ENCODE peak calls at places on chromosome 10, in four cellular contexts. V, S, H and Q are unnamed samples.

GRCh38 chr10:88417337-88417736 is 165.8 kb downstream of the RNLS start:
- DNase-seq in V (no peak), S (no peak), H (no peak), Q (no peak)

GRCh38 chr10:131126321-131127121 is 185.0 kb downstream of the TCERG1L start:
- DNase-seq in V (peak; percentile 8), S (no peak), H (no peak), Q (no peak)

GRCh38 chr10:121168513-121169216 is 317.5 kb downstream of the WDR11 start:
- DNase-seq in H (no peak), V (no peak), S (no peak), Q (no peak)

GRCh38 chr10:133309720-133310398 is 1.1 kb downstream of the ZNF511 start:
- DNase-seq in S (no peak), V (peak; percentile 33), H (no peak), Q (no peak)

GRCh38 chr10:10589540-10589939 is 428.1 kb upstream of the CELF2 start:
- DNase-seq in H (peak; percentile 50), V (no peak), S (no peak), Q (no peak)

GRCh38 chr10:110512461-110513187 is 14.9 kb downstream of the DUSP5 start:
- DNase-seq in S (no peak), V (no peak), H (peak; percentile 54), Q (no peak)

GRCh38 chr10:77386833-77387232 is 250.8 kb downstream of the KCNMA1 start:
- DNase-seq in S (no peak), V (no peak), H (peak; percentile 34), Q (peak; percentile 42)

GRCh38 chr10:79038104-79038840 is 30.5 kb upstream of the ZMIZ1 start:
- DNase-seq in H (no peak), V (no peak), S (no peak), Q (no peak)

DNA sequence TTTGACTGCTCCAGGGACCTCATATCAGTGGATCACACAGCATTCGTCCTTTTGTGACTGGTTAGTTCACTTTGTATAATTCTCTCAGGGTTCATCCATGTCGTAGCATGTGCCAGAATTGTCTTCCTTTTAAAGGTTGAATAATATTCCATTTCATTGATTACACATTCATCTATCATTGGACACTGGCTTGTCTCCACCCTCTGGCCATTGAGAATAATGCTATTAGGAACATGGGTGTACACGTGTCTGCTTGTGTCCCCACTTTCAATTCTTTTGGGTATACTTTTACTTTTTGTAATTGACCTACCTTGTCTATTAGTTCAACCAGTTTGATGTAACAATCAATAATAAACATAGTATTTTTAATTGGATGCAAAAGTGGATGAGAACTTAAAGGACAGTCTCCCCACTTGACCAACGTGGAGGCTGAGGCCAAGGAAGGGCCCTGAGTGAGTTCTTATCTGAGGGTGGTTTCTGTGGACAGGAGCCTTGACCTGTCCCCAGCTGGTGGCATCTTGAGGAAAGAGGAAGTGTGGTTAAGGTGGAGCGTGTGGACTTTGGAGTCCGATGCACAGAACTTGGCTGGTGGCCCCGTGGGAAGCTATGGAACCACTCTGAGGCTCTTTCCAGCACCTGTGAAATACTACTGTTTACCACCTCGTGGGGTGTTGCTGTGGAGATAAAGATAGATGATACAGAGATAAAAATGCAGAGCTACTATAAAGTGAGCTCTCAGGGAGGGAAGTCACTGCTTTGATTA is 16.6 kb downstream of the WDFY4 start:
- DNase-seq in H (no peak), S (no peak), V (no peak), Q (no peak)
- H3K27ac ChIP-seq in H (no peak overlapping the region), S (no peak overlapping the region), V (no peak overlapping the region), Q (no peak overlapping the region)

GRCh38 chr10:50472914-50473313 is 150.8 kb downstream of the SGMS1 start:
- DNase-seq in S (no peak), H (no peak), V (no peak), Q (no peak)
- H3K27ac ChIP-seq in S (no peak overlapping the region), H (no peak overlapping the region), V (no peak overlapping the region), Q (no peak overlapping the region)

GRCh38 chr10:18224626-18225445 is 84.6 kb downstream of the CACNB2 start:
- DNase-seq in S (no peak), H (no peak), V (no peak), Q (no peak)
- H3K27ac ChIP-seq in S (no peak overlapping the region), H (no peak overlapping the region), V (no peak overlapping the region), Q (peak overlapping the region; percentile 8)

GRCh38 chr10:102648889-102649752 is 4.8 kb downstream of the TRIM8 start:
- DNase-seq in V (peak; percentile 81), S (no peak), H (no peak), Q (peak; percentile 77)
- H3K27ac ChIP-seq in V (peak overlapping the region; percentile 99), S (peak overlapping the region; percentile 93), H (no peak overlapping the region), Q (peak overlapping the region; percentile 99)

DNA sequence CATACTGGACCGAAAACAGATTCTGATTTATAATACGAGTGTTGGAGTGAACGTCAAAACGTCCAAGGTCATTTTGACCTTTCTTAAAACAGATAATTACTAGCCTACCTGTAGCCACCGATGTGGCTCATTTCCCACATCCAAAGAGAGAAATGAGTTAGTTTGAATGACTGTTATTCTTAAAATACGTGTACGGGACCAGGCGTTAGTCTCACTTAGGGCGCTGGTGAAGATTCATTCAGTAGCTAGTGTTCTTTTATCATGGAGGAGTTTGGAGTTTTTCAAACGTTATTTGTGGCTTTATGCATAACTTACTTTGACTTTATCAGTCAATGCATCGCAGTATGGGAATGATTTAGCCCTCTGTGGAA is 1.4 kb downstream of the BICC1 start:
- DNase-seq in V (no peak), S (no peak), H (no peak), Q (no peak)
- H3K27ac ChIP-seq in V (no peak overlapping the region), S (no peak overlapping the region), H (peak overlapping the region; percentile 85), Q (no peak overlapping the region)

GRCh38 chr10:21195149-21195731 is 298.1 kb upstream of the NEBL start:
- DNase-seq in H (no peak), V (no peak), S (no peak), Q (no peak)
- H3K27ac ChIP-seq in H (peak overlapping the region; percentile 53), V (no peak overlapping the region), S (no peak overlapping the region), Q (no peak overlapping the region)

GRCh38 chr10:71734797-71735196 is 15.2 kb upstream of the C10orf105 start:
- DNase-seq in S (no peak), H (no peak), V (no peak), Q (no peak)
- H3K27ac ChIP-seq in S (peak overlapping the region; percentile 71), H (no peak overlapping the region), V (no peak overlapping the region), Q (no peak overlapping the region)

DNA sequence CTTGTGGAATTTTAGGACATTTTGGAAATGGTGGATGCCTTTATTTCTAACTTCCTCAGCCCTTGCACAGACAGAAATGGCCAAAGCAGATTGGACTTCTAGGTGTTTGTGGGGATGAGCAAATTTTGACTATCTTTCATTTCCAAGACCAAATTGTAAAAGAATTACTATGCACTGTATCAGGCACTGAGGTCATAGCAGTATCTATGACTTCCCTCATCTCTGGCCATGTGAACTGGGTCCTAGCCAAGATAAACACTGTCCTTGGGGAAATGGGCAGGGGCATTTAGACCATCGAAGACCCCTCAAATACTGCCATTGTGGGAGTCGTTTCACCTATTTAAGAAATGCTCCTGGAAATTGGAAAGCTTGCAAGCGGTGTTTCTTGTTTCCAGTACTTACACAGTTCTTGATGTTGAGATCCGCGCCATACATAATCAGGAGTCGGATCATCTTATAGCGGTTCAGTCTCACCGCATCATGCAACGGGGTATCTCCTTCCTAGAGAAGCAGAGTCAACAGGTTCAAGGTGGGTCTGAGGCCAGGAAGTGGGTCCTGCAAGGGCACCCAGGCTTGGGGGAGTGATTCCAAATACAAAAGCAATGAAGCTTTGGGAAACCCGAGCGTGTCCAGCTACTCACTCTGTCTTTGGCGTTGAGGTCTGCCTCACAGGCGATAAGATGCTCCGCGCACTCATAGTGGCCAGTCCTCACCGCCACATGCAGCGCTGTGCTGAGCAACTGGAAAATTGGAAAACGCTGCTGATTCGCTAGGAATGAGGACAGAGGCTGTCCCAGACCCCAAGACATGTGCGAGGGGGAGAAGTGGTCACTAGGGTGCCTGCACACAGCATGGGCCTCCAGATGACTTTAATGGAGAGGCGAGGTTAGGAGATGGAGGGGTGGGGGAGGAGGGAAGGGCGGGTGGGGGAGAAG is 5.5 kb downstream of the ANKRD1 start:
- DNase-seq in S (no peak), V (no peak), H (no peak), Q (no peak)
- H3K27ac ChIP-seq in S (no peak overlapping the region), V (no peak overlapping the region), H (no peak overlapping the region), Q (no peak overlapping the region)

GRCh38 chr10:98006266-98006665 is 24.2 kb downstream of the CRTAC1 start:
- DNase-seq in S (no peak), V (no peak), H (peak; percentile 17), Q (no peak)
- H3K27ac ChIP-seq in S (no peak overlapping the region), V (no peak overlapping the region), H (no peak overlapping the region), Q (no peak overlapping the region)

GRCh38 chr10:119348516-119349240 is 141.3 kb downstream of the GRK5 start:
- DNase-seq in S (no peak), H (no peak), V (no peak), Q (no peak)

GRCh38 chr10:119347181-119347974 is 140.0 kb downstream of the GRK5 start:
- DNase-seq in S (no peak), H (no peak), V (no peak), Q (no peak)

GRCh38 chr10:119348106-119348505 is 140.7 kb downstream of the GRK5 start:
- DNase-seq in V (no peak), H (no peak), S (no peak), Q (no peak)

GRCh38 chr10:119344381-119344780 is 137.0 kb downstream of the GRK5 start:
- DNase-seq in H (no peak), V (no peak), S (no peak), Q (no peak)

GRCh38 chr10:119346063-119346835 is 138.9 kb downstream of the GRK5 start:
- DNase-seq in H (no peak), V (no peak), S (no peak), Q (no peak)
- H3K27ac ChIP-seq in H (no peak overlapping the region), V (no peak overlapping the region), S (no peak overlapping the region), Q (no peak overlapping the region)